ENCODE peak calls at places on chromosomes 4 and X, in nine cellular contexts. A is neural progenitor cell; Z is RWPE2; W is left colon; X is ACHN; C is left cardiac atrium; O is stimulated activated CD4-positive, alpha-beta T cell treated with anti-CD3 and anti-CD28 coated beads, TNF-alpha, amount 100 ng/mL, for 1 hour; N is NCI-H1092; T is EH. H is an unnamed sample.

GRCh38 chrX:85922821-85923220 is 124.5 kb downstream of the CHM start:
- DNase-seq in A (no peak), Z (no peak), W (no peak), X (no peak), C (no peak), O (no peak), N (no peak), T (peak; percentile 41), H (no peak)

GRCh38 chr4:2630556-2631273 is 94.3 kb downstream of the FAM193A start:
- DNase-seq in A (no peak), Z (no peak), W (no peak), X (no peak), C (no peak), O (no peak), N (no peak), T (no peak), H (no peak)

GRCh38 chr4:183190900-183191527 is 92.0 kb downstream of the WWC2 start:
- DNase-seq in A (no peak), Z (no peak), W (no peak), X (no peak), C (no peak), O (no peak), N (no peak), T (no peak), H (no peak)

GRCh38 chrX:103488332-103488731 is 31.0 kb downstream of the RAB40A start:
- DNase-seq in A (peak; percentile 38), Z (no peak), W (no peak), X (peak; percentile 5), C (no peak), O (no peak), N (peak; percentile 3), T (peak; percentile 32), H (no peak)

GRCh38 chrX:9587551-9588096 is 122.8 kb downstream of the TBL1X start:
- DNase-seq in A (no peak), Z (no peak), W (no peak), X (no peak), C (no peak), O (no peak), N (no peak), T (no peak), H (no peak)

GRCh38 chr4:139768913-139769312 is 103.3 kb downstream of the MGST2 start:
- DNase-seq in A (no peak), Z (no peak), W (no peak), X (peak; percentile 12), C (no peak), O (no peak), N (no peak), T (peak; percentile 13), H (no peak)

GRCh38 chrX:134601240-134601639 is 57.0 kb downstream of the PLAC1 start:
- DNase-seq in A (no peak), Z (no peak), W (no peak), X (no peak), C (no peak), O (no peak), N (no peak), T (peak; percentile 74), H (no peak)

GRCh38 chr4:10028910-10029309 is 7.6 kb upstream of the SLC2A9 start:
- DNase-seq in A (no peak), Z (no peak), W (no peak), X (no peak), C (no peak), O (no peak), N (no peak), T (peak; percentile 53), H (no peak)

GRCh38 chr4:188934320-188934975 is 795.2 kb downstream of the TRIML1 start:
- DNase-seq in A (no peak), Z (peak; percentile 62), W (no peak), X (no peak), C (no peak), O (no peak), N (no peak), T (peak; percentile 53), H (no peak)

GRCh38 chrX:149198980-149199732 is 305.9 kb downstream of the IDS start:
- DNase-seq in A (no peak), Z (no peak), W (no peak), X (no peak), C (no peak), O (no peak), N (no peak), T (no peak), H (no peak)

GRCh38 chrX:65828599-65828998 is 161.1 kb downstream of the MSN start:
- DNase-seq in A (no peak), Z (no peak), W (no peak), X (no peak), C (no peak), O (no peak), N (no peak), T (no peak), H (no peak)

GRCh38 chr4:159384619-159385018 is 281.7 kb downstream of the RAPGEF2 start:
- DNase-seq in A (no peak), Z (no peak), W (no peak), X (no peak), C (no peak), O (no peak), N (no peak), T (no peak), H (no peak)

GRCh38 chrX:12949927-12950656 is 24.8 kb upstream of the TMSB4X start:
- DNase-seq in A (no peak), Z (no peak), W (peak; percentile 84), X (peak; percentile 30), C (peak; percentile 82), O (peak; percentile 53), N (no peak), T (peak; percentile 85), H (no peak)

GRCh38 chr4:7816771-7817170 is 122.9 kb downstream of the AFAP1 start:
- DNase-seq in A (no peak), Z (no peak), W (no peak), X (no peak), C (no peak), O (no peak), N (no peak), T (no peak), H (no peak)

GRCh38 chr4:2267841-2268240 is 5.9 kb upstream of the MXD4 start:
- DNase-seq in A (no peak), Z (no peak), W (no peak), X (no peak), C (no peak), O (no peak), N (no peak), T (no peak), H (no peak)

GRCh38 chr4:140567722-140568121 is 1.0 kb downstream of the UCP1 start:
- DNase-seq in A (peak; percentile 73), Z (no peak), W (no peak), X (peak; percentile 39), C (no peak), O (no peak), N (no peak), T (no peak), H (no peak)

GRCh38 chr4:169314906-169315305 is 44.1 kb upstream of the SH3RF1 start:
- DNase-seq in A (no peak), Z (peak; percentile 80), W (peak; percentile 89), X (peak; percentile 73), C (peak; percentile 71), O (no peak), N (peak; percentile 62), T (peak; percentile 76), H (peak; percentile 71)